ENCODE peak calls at places on chromosomes 12 and 14, in seven cellular contexts. One of them, this sample, is unnamed.

GRCh38 chr14:52013984-52014600 is 24.7 kb downstream of the RTRAF start:
- DNase-seq in CMK: no peak
- DNase-seq in HCEC 1CT: no peak
- DNase-seq in WTC11: peak; percentile 57
- DNase-seq in left ventricle myocardium inferior: peak; percentile 48
- DNase-seq in posterior cingulate gyrus: peak; percentile 73
- DNase-seq in transverse colon: no peak
- DNase-seq in this sample: no peak

GRCh38 chr12:67086116-67086515 is 183.0 kb upstream of the CAND1 start:
- DNase-seq in CMK: no peak
- DNase-seq in HCEC 1CT: no peak
- DNase-seq in WTC11: no peak
- DNase-seq in left ventricle myocardium inferior: no peak
- DNase-seq in posterior cingulate gyrus: no peak
- DNase-seq in transverse colon: no peak
- DNase-seq in this sample: no peak

GRCh38 chr12:120118710-120119097 is 2.2 kb upstream of the RAB35 start:
- DNase-seq in CMK: no peak
- DNase-seq in HCEC 1CT: peak; percentile 30
- DNase-seq in WTC11: no peak
- DNase-seq in left ventricle myocardium inferior: no peak
- DNase-seq in posterior cingulate gyrus: no peak
- DNase-seq in transverse colon: no peak
- DNase-seq in this sample: no peak

GRCh38 chr12:106739815-106740552 is 34.5 kb upstream of the RIC8B start:
- DNase-seq in CMK: no peak
- DNase-seq in HCEC 1CT: no peak
- DNase-seq in WTC11: no peak
- DNase-seq in left ventricle myocardium inferior: no peak
- DNase-seq in posterior cingulate gyrus: no peak
- DNase-seq in transverse colon: peak; percentile 15
- DNase-seq in this sample: no peak

GRCh38 chr14:55361190-55361589 is 50.4 kb downstream of the ATG14 start:
- DNase-seq in CMK: no peak
- DNase-seq in HCEC 1CT: no peak
- DNase-seq in WTC11: no peak
- DNase-seq in left ventricle myocardium inferior: no peak
- DNase-seq in posterior cingulate gyrus: no peak
- DNase-seq in transverse colon: no peak
- DNase-seq in this sample: no peak

GRCh38 chr12:68617160-68617926 is 6.6 kb downstream of the RAP1B start:
- DNase-seq in CMK: no peak
- DNase-seq in HCEC 1CT: peak; percentile 80
- DNase-seq in WTC11: no peak
- DNase-seq in left ventricle myocardium inferior: no peak
- DNase-seq in posterior cingulate gyrus: no peak
- DNase-seq in transverse colon: no peak
- DNase-seq in this sample: no peak

GRCh38 chr12:105240233-105240632 is 4.3 kb upstream of the APPL2 start:
- DNase-seq in CMK: no peak
- DNase-seq in HCEC 1CT: no peak
- DNase-seq in WTC11: no peak
- DNase-seq in left ventricle myocardium inferior: no peak
- DNase-seq in posterior cingulate gyrus: no peak
- DNase-seq in transverse colon: no peak
- DNase-seq in this sample: no peak

GRCh38 chr12:94710933-94711332 is 60.6 kb upstream of the TMCC3 start:
- DNase-seq in CMK: no peak
- DNase-seq in HCEC 1CT: peak; percentile 31
- DNase-seq in WTC11: peak; percentile 49
- DNase-seq in left ventricle myocardium inferior: no peak
- DNase-seq in posterior cingulate gyrus: no peak
- DNase-seq in transverse colon: peak; percentile 50
- DNase-seq in this sample: peak; percentile 20